ENCODE peak calls at places on chromosomes 13 and 19, in six cellular contexts. M is DND-41, D is OCI-LY7, W is thoracic aorta, S is body of pancreas, B is heart left ventricle. R is an unnamed sample. For H3K4me1, the result is how much of the 10 kb centered on the place peaks cover.

GRCh38 chr19:44303976-44304568 is 753 bp downstream of the ZNF235 start:
- DNase-seq in M (no peak), D (peak), W (no peak), S (no peak), B (no peak), R (no peak)

GRCh38 chr13:86795858-86796257 is 875.3 kb upstream of the SLITRK5 start:
- DNase-seq in M (no peak), D (no peak), W (no peak), S (no peak), B (no peak), R (no peak)

GRCh38 chr19:17859533-17860330 is at the start of gene RPL18A:
- DNase-seq in M (peak), D (peak), W (peak), S (peak), B (peak), R (peak)

GRCh38 chr19:49463960-49464740 is 9.9 kb upstream of the FLT3LG start:
- DNase-seq in M (no peak), D (no peak), W (no peak), S (no peak), B (no peak), R (no peak)

GRCh38 chr19:10603873-10604459 is 16.9 kb upstream of the AP1M2 start:
- DNase-seq in M (peak), D (peak), W (no peak), S (peak), B (no peak), R (peak)

GRCh38 chr13:22749626-22750025 is 431.2 kb upstream of the SGCG start:
- DNase-seq in M (no peak), D (no peak), W (no peak), S (no peak), B (no peak), R (no peak)

GRCh38 chr19:19132912-19133311 is 5.4 kb downstream of the TMEM161A start:
- DNase-seq in M (no peak), D (no peak), W (no peak), S (no peak), B (no peak), R (no peak)

GRCh38 chr13:101140936-101141335 is 275.4 kb downstream of the NALCN start:
- DNase-seq in M (no peak), D (no peak), W (no peak), S (no peak), B (no peak), R (no peak)

GRCh38 chr19:55070755-55071502 is 4.7 kb upstream of the EPS8L1 start:
- DNase-seq in M (no peak), D (no peak), W (no peak), S (peak), B (no peak), R (no peak)

GRCh38 chr19:33290956-33291622 is 11.2 kb downstream of the CEBPA start:
- DNase-seq in M (no peak), D (no peak), W (no peak), S (no peak), B (no peak), R (no peak)

GRCh38 chr13:99000137-99000536 is 22.3 kb upstream of the DOCK9 start:
- DNase-seq in M (no peak), D (peak), W (no peak), S (no peak), B (no peak), R (no peak)

DNA sequence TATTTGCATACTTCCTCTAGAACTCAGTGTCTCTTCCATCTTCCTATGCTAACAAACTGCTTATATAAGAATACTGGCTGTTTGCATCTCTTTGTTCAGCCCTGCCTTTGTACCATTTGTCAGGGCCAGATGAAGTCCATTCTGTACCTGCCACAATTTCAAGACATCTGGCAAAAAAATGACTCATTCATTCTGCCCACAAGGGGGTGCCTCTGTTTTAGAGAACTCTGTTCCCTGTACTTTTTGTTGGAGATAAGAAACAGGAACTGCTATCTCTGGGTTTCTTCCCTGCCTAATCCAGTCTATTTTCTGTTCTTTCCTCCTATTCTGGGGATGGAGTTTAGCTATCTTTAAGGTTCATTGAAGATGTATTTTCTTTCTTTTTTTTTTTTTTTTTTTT is 23.0 kb downstream of the ZNF568 start:
- DNase-seq in M (no peak), D (peak), W (no peak), S (no peak), B (no peak), R (no peak)
- TF ChIP-seq CTCF in M (peak), D (peak), W (no peak), S (no peak), B (no peak), R (no peak)

GRCh38 chr13:48496796-48497195 is 36.1 kb downstream of the RCBTB2 start:
- DNase-seq in M (peak), D (no peak), W (no peak), S (no peak), B (no peak), R (no peak)
- H3K4me1 ChIP-seq in M (half or more), D (under half), W (under half), S (under half), B (under half), R (under half)

DNA sequence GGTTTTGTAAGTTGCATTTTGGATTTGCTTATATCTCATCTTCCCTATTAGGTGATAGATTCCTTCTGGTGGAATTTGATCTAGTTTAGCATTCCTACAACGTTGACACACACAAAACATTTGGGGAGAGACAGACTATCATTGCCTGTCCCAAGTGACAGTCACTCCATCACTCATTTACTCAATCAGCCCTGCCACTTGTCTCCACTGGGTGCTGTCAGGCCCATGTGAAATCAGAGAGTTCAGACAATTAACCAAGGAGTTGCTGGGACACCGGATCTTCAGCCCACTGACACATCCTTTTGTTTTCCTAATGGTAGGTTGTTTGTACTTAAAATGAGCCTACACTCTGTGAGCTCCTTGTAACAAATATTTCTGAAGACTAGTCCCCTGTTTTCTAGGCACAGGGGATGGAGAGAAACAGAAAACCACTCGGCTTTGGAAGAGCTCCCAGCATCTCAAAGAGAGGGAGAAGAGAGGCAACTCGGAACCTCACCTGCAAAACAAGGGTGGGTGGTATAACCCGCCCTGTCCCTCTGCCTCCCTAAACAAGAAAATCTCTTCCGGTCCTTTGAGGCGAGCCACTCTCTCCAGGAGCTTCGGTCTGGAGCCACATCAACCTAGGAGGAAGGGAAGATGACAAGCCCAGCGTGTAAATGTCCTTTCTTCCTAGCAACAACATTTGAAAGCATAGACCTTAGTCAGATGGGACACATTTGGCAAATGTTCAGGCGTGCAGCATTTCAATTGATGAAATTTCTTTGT is 440.9 kb upstream of the KLF12 start:
- DNase-seq in M (no peak), D (no peak), W (no peak), S (no peak), B (no peak), R (no peak)
- H3K4me3 ChIP-seq in M (no peak), D (no peak), W (peak), S (no peak), B (peak), R (peak)

DNA sequence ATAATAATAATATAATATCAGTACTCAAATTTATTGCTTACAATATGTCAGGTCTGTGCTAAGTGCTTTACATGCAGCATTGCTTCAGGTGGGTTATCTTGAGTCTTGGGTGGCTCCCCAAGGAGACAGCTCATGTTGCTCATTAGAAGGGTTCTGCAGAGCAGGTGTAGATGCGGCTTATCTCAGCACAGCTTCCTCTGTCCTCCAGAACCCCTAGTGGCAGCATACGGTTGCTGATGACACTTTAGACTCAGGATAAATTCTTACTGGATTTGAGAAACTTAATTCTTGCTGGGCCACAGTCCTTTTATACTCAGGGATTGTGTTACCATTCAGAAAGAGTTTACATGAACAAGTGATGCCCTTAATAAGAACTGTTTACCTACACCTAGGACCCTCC is 8.9 kb downstream of the COG3 start:
- DNase-seq in M (peak), D (peak), W (no peak), S (no peak), B (no peak), R (no peak)
- TF ChIP-seq CTCF in M (peak), D (peak), W (no peak), S (peak), B (no peak), R (peak)

GRCh38 chr19:7722231-7722651 is 9.7 kb downstream of the CLEC4G start:
- DNase-seq in M (no peak), D (no peak), W (no peak), S (no peak), B (no peak), R (no peak)
- H3K4me1 ChIP-seq in M (under half), D (under half), W (under half), S (under half), B (under half), R (under half)

DNA sequence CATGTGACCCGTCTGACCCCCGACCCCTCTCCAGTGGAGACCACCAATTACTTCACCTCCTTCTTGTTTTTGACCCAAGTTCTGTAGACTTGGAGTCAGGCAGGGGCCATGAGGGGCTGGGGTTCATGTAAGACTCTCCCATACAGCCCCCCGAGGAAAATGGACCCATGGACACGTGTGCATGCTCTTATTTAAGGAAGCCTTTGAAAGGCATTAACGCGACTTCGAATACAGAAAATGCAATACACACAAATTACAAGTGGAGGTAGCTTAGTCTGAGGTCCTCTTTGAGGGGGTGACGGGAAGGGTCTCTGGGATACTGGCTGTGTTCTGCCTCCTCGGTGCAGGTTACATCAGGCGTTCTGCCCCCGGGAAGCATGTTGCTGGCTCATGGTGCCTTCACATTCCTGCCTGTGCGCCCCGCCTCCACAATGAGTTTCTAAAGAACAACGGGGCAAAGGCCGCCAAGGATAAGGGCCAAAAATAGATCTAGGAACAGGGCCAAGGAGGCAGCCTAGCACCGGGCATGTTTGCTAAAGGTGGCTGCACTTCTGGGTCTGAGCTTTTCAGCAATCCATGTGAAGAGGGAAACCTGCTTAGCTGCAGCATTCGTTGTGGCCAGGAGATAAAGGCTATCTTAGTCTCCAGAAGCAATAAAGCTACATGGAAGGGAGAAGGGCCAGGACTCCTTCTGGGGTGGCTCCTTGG is 54.5 kb downstream of the RAB20 start:
- DNase-seq in M (no peak), D (no peak), W (no peak), S (peak), B (peak), R (no peak)
- H3K4me3 ChIP-seq in M (no peak), D (no peak), W (peak), S (no peak), B (no peak), R (no peak)

GRCh38 chr13:50691682-50692263 is 151.7 kb downstream of the DLEU7 start:
- DNase-seq in M (no peak), D (no peak), W (no peak), S (no peak), B (no peak), R (no peak)
- TF ChIP-seq CTCF in M (no peak), D (no peak), W (no peak), S (no peak), B (no peak), R (no peak)